ENCODE peak calls at places on chromosomes 2 and 18, in seven cellular contexts. Y is stimulated activated naive CD4-positive, alpha-beta T cell; D is neural progenitor cell; L is stomach; O is IMR-90; K is T-helper 2 cell; S is naive thymus-derived CD8-positive, alpha-beta T cell. V is an unnamed sample.

GRCh38 chr2:179898873-179899272 is 37.5 kb upstream of the ZNF385B start:
- DNase-seq in Y (no peak), D (peak), L (no peak), O (peak), K (no peak), S (no peak), V (no peak)

GRCh38 chr2:16774091-16774490 is 108.5 kb upstream of the CYRIA start:
- DNase-seq in Y (no peak), D (no peak), L (no peak), O (no peak), K (no peak), S (no peak), V (no peak)

GRCh38 chr2:240965905-240966456 is 32.4 kb upstream of the SNED1 start:
- DNase-seq in Y (no peak), D (no peak), L (peak), O (no peak), K (no peak), S (no peak), V (no peak)

GRCh38 chr2:54038835-54039234 is 68.0 kb upstream of the PSME4 start:
- DNase-seq in Y (no peak), D (no peak), L (no peak), O (no peak), K (no peak), S (no peak), V (no peak)

GRCh38 chr2:9329497-9329896 is 93.8 kb downstream of the ITGB1BP1 start:
- DNase-seq in Y (no peak), D (no peak), L (no peak), O (no peak), K (no peak), S (no peak), V (no peak)

GRCh38 chr2:186691900-186692299 is 2.0 kb upstream of the FAM171B start:
- DNase-seq in Y (no peak), D (no peak), L (no peak), O (no peak), K (no peak), S (no peak), V (no peak)

GRCh38 chr2:56244911-56245530 is 61.2 kb downstream of the CCDC85A start:
- DNase-seq in Y (no peak), D (no peak), L (no peak), O (no peak), K (no peak), S (no peak), V (no peak)

GRCh38 chr18:79534356-79534755 is 138.6 kb downstream of the NFATC1 start:
- DNase-seq in Y (no peak), D (no peak), L (no peak), O (no peak), K (no peak), S (no peak), V (no peak)

GRCh38 chr2:100796499-100797100 is 23.3 kb upstream of the NPAS2 start:
- DNase-seq in Y (no peak), D (no peak), L (no peak), O (no peak), K (no peak), S (no peak), V (no peak)

GRCh38 chr2:45112750-45113149 is 103.5 kb upstream of the SIX2 start:
- DNase-seq in Y (no peak), D (no peak), L (no peak), O (no peak), K (no peak), S (no peak), V (no peak)

GRCh38 chr2:133817680-133818566 is 249.7 kb upstream of the NCKAP5 start:
- DNase-seq in Y (no peak), D (no peak), L (no peak), O (peak), K (no peak), S (no peak), V (no peak)

GRCh38 chr2:168679741-168680140 is 122.7 kb upstream of the NOSTRIN start:
- DNase-seq in Y (no peak), D (no peak), L (no peak), O (no peak), K (no peak), S (no peak), V (no peak)

GRCh38 chr18:24071779-24072178 is 57.2 kb downstream of the TTC39C start:
- DNase-seq in Y (no peak), D (no peak), L (no peak), O (no peak), K (no peak), S (no peak), V (no peak)

GRCh38 chr18:44731866-44732555 is 51.3 kb downstream of the SETBP1 start:
- DNase-seq in Y (no peak), D (no peak), L (no peak), O (peak), K (no peak), S (no peak), V (no peak)

GRCh38 chr2:233832414-233832813 is 21.9 kb downstream of the HJURP start:
- DNase-seq in Y (no peak), D (no peak), L (no peak), O (peak), K (no peak), S (no peak), V (peak)

GRCh38 chr18:60826346-60826745 is 453.8 kb upstream of the MC4R start:
- DNase-seq in Y (no peak), D (peak), L (no peak), O (no peak), K (no peak), S (no peak), V (no peak)

GRCh38 chr2:126887506-126887905 is 11.2 kb upstream of the TEX51 start:
- DNase-seq in Y (no peak), D (no peak), L (no peak), O (no peak), K (no peak), S (no peak), V (peak)

GRCh38 chr18:26617151-26617554 is 68.8 kb upstream of the KCTD1 start:
- DNase-seq in Y (no peak), D (no peak), L (no peak), O (peak), K (no peak), S (no peak), V (no peak)

GRCh38 chr2:157246212-157247067 is 11.1 kb upstream of the GALNT5 start:
- DNase-seq in Y (no peak), D (peak), L (no peak), O (peak), K (no peak), S (no peak), V (no peak)

GRCh38 chr2:207086136-207086535 is 79.6 kb downstream of the KLF7 start:
- DNase-seq in Y (no peak), D (no peak), L (no peak), O (no peak), K (no peak), S (no peak), V (no peak)

GRCh38 chr18:5073026-5073944 is 123.8 kb downstream of the AKAIN1 start:
- DNase-seq in Y (peak), D (peak), L (no peak), O (peak), K (no peak), S (peak), V (no peak)

GRCh38 chr2:48767330-48767729 is 11.8 kb upstream of the LHCGR start:
- DNase-seq in Y (no peak), D (no peak), L (no peak), O (no peak), K (no peak), S (no peak), V (no peak)

GRCh38 chr2:14903709-14904374 is 271.3 kb downstream of the LRATD1 start:
- DNase-seq in Y (no peak), D (peak), L (peak), O (no peak), K (peak), S (peak), V (no peak)

GRCh38 chr18:5582849-5583667 is 39.3 kb upstream of the EPB41L3 start:
- DNase-seq in Y (no peak), D (no peak), L (no peak), O (peak), K (no peak), S (no peak), V (no peak)

GRCh38 chr2:178385595-178386148 is 65.3 kb downstream of the PRKRA start:
- DNase-seq in Y (no peak), D (no peak), L (no peak), O (peak), K (no peak), S (no peak), V (no peak)

GRCh38 chr2:120711694-120712093 is 24.0 kb upstream of the GLI2 start:
- DNase-seq in Y (no peak), D (no peak), L (no peak), O (no peak), K (no peak), S (no peak), V (no peak)

GRCh38 chr2:221571391-221572179 is 519 bp downstream of the EPHA4 start:
- DNase-seq in Y (peak), D (peak), L (no peak), O (peak), K (peak), S (peak), V (no peak)

GRCh38 chr2:147846382-147847081 is 1.7 kb downstream of the ACVR2A start:
- DNase-seq in Y (no peak), D (no peak), L (no peak), O (no peak), K (no peak), S (no peak), V (no peak)

GRCh38 chr2:66833036-66833435 is 398.1 kb downstream of the MEIS1 start:
- DNase-seq in Y (no peak), D (no peak), L (no peak), O (peak), K (no peak), S (no peak), V (no peak)

GRCh38 chr2:121128741-121129659 is 156.0 kb downstream of the TFCP2L1 start:
- DNase-seq in Y (no peak), D (peak), L (peak), O (no peak), K (no peak), S (no peak), V (no peak)

V was measured in suprapubic skin.